ENCODE peak calls at places on chromosomes 16 and 17, in eight cellular contexts. X is HL-60, G is endodermal cell, S is astrocyte of the spinal cord, O is transverse colon, I is BE2C, P is cardiac muscle cell, Y is AG04450. N is an unnamed sample.
A peak's percentile ranks its signal among the peaks of the same experiment; 100 is the strongest.

GRCh38 chr16:89717310-89718197 is 3.1 kb downstream of the VPS9D1 start:
- DNase-seq in O (no peak), X (no peak), G (no peak), P (no peak), S (no peak), I (no peak), Y (no peak), N (no peak)

GRCh38 chr16:57109500-57110105 is 17.2 kb downstream of the CPNE2 start:
- DNase-seq in S (no peak), Y (no peak), P (no peak), G (no peak), I (no peak), X (no peak), O (no peak), N (no peak)

GRCh38 chr16:67731071-67731810 is 12.1 kb upstream of the GFOD2 start:
- DNase-seq in S (no peak), P (no peak), I (no peak), Y (no peak), O (no peak), G (no peak), X (no peak), N (no peak)

GRCh38 chr16:86952769-86953168 is 364.4 kb downstream of the C16orf95 start:
- DNase-seq in X (no peak), P (no peak), Y (no peak), G (no peak), S (peak; percentile 44), O (no peak), I (no peak), N (no peak)

GRCh38 chr16:85261205-85261604 is 148.9 kb upstream of the CIBAR2 start:
- DNase-seq in I (no peak), O (no peak), X (no peak), S (no peak), P (no peak), G (no peak), Y (no peak), N (no peak)

GRCh38 chr16:3348547-3349167 is 7.0 kb upstream of the OR2C1 start:
- DNase-seq in G (no peak), S (no peak), I (no peak), P (no peak), X (no peak), O (no peak), Y (no peak), N (no peak)

GRCh38 chr17:67433248-67433924 is 56.3 kb downstream of the PITPNC1 start:
- DNase-seq in P (no peak), S (no peak), I (no peak), Y (no peak), O (no peak), X (peak; percentile 55), G (no peak), N (no peak)

GRCh38 chr17:43338886-43339516 is 59.8 kb upstream of the ARL4D start:
- DNase-seq in X (peak; percentile 71), Y (no peak), O (peak; percentile 82), G (peak; percentile 90), I (peak; percentile 84), S (peak; percentile 44), P (peak; percentile 54), N (no peak)

GRCh38 chr17:72422505-72423285 is 301.9 kb downstream of the SOX9 start:
- DNase-seq in I (peak; percentile 87), P (peak; percentile 70), X (no peak), G (peak; percentile 70), O (peak; percentile 59), S (peak; percentile 91), Y (peak; percentile 10), N (peak; percentile 53)

GRCh38 chr17:63881935-63882601 is at the start of gene GH2:
- DNase-seq in G (peak; percentile 96), S (peak; percentile 13), I (peak; percentile 63), O (peak; percentile 50), X (peak; percentile 25), P (peak; percentile 62), Y (no peak), N (peak; percentile 13)

GRCh38 chr17:83100220-83100852 is 20.9 kb downstream of the METRNL start:
- DNase-seq in O (peak; percentile 39), X (no peak), S (no peak), G (no peak), P (no peak), Y (no peak), I (no peak), N (no peak)

DNA sequence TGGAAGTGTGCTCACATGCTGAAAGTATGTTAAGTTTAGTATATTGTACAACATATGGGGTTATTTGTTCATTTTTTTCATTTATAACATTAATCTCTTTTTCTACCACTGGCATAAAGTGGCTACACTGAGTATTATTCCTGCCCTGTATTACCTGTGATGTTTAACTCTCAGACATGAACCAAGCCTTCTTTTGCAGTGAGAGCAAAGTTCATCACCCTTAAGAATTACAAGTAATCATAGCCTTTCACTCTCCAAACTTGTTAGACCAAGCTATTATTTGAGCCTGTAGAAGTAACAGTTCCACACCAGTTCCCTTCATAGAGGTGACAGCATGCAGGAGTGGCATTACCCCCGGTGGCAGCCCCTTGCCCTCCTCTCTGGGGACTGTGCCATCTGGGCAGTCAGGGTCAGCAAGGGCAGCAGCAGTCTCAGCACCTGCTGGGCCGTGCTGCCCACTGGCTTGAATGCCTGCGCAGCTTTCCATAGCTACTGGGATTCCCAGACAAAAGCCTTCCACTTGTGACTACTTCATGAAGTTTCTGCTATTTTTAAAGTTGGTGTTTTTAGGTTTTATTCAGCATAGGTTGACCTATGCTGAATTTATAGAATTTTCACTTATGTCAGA is 71.3 kb downstream of the TMC6 start:
- DNase-seq in I (no peak), X (no peak), Y (no peak), O (no peak), S (no peak), G (no peak), P (no peak), N (no peak)
- TF ChIP-seq CTCF in I (no peak), X (no peak), Y (no peak), O (no peak), S (no peak), G (no peak), P (no peak), N (no peak)

GRCh38 chr16:12096828-12097522 is 120.4 kb downstream of the SNX29 start:
- DNase-seq in S (no peak), G (no peak), O (no peak), X (no peak), I (no peak), P (no peak), Y (no peak), N (no peak)
- H3K4me3 ChIP-seq in S (no peak overlapping the region), G (no peak overlapping the region), O (no peak overlapping the region), X (no peak overlapping the region), I (no peak overlapping the region), P (no peak overlapping the region), Y (no peak overlapping the region), N (no peak overlapping the region)

GRCh38 chr16:30417447-30418349 is 10.3 kb downstream of the ZNF771 start:
- DNase-seq in G (peak; percentile 95), O (peak; percentile 90), P (peak; percentile 96), X (peak; percentile 89), Y (peak; percentile 80), S (peak; percentile 92), I (peak; percentile 92), N (peak; percentile 73)
- TF ChIP-seq CTCF in G (peak; percentile 62), O (peak; percentile 11), P (no peak), X (no peak), Y (peak; percentile 10), S (peak; percentile 6), I (peak; percentile 43), N (no peak)

DNA sequence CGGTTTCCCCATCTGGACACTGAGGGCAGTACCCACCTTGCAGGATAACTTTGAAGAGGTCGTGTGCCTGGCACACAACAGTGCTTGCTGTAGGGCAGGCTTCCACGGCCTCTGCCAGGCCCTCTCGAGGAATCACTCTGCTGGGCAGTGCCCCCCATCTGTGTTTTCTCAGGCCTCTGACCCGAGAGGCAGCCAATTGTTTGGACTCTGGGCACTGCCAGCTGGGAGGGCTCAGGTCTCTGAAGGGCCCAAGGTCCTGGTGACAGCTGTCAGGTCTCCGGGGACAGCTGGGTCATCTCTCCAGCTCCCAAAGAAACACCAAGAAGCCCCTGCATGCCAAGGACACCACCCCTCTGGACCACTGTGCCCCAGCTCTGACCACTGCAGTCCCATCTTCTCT is 1.0 kb upstream of the RAB26 start:
- DNase-seq in P (no peak), O (no peak), X (no peak), I (no peak), Y (no peak), G (no peak), S (no peak), N (no peak)
- H3K4me3 ChIP-seq in P (no peak overlapping the region), O (no peak overlapping the region), X (no peak overlapping the region), I (no peak overlapping the region), Y (no peak overlapping the region), G (no peak overlapping the region), S (no peak overlapping the region), N (no peak overlapping the region)

GRCh38 chr16:72202014-72202413 is 30.1 kb upstream of the PMFBP1 start:
- DNase-seq in G (no peak), I (no peak), S (no peak), O (no peak), Y (no peak), X (no peak), P (no peak), N (no peak)

GRCh38 chr16:72201387-72201786 is 29.4 kb upstream of the PMFBP1 start:
- DNase-seq in S (no peak), Y (no peak), I (no peak), X (no peak), P (no peak), O (no peak), G (peak; percentile 1), N (no peak)

GRCh38 chr16:72198641-72199250 is 26.8 kb upstream of the PMFBP1 start:
- DNase-seq in I (peak; percentile 89), G (peak; percentile 67), P (no peak), Y (no peak), X (no peak), S (no peak), O (no peak), N (no peak)

GRCh38 chr16:72198021-72198420 is 26.1 kb upstream of the PMFBP1 start:
- DNase-seq in O (no peak), X (no peak), S (peak; percentile 87), G (no peak), I (peak; percentile 85), P (peak; percentile 93), Y (peak; percentile 65), N (peak; percentile 74)

DNA sequence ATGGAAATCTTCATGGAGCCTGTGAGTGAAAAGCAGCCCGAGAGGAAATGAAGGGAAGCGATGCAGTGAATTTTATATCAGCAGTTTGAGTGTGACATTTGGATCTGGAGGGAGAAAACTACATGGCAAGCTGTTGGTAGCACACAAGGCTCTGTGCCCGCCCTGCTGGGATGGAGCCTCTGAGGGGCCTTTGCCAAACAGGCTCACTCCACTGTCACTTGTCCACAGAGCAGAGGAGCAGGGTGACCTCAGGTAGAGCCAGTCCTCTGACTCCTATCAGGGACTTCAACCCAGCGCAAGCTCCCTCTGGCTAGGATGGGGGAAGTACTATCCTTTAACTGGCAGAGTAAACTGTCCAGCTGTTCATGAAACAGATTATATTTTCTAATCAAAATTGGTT is 28.0 kb upstream of the PMFBP1 start:
- DNase-seq in O (no peak), S (no peak), G (no peak), Y (no peak), P (no peak), I (peak; percentile 25), X (no peak), N (no peak)
- TF ChIP-seq CTCF in O (no peak), S (no peak), G (no peak), Y (no peak), P (no peak), I (no peak), X (no peak), N (no peak)

GRCh38 chr16:31862761-31863160 is 10.8 kb upstream of the ZNF267 start:
- DNase-seq in I (no peak), O (no peak), G (no peak), Y (no peak), S (no peak), P (no peak), X (no peak), N (no peak)
- H3K4me3 ChIP-seq in I (no peak overlapping the region), O (no peak overlapping the region), G (no peak overlapping the region), Y (no peak overlapping the region), S (no peak overlapping the region), P (no peak overlapping the region), X (no peak overlapping the region), N (no peak overlapping the region)

GRCh38 chr16:28277537-28278388 is 14.6 kb upstream of the SBK1 start:
- DNase-seq in I (peak; percentile 88), Y (peak; percentile 37), S (peak; percentile 66), P (peak; percentile 84), X (peak; percentile 74), O (peak; percentile 87), G (peak; percentile 96), N (peak; percentile 54)
- TF ChIP-seq CTCF in I (peak; percentile 91), Y (peak; percentile 91), S (peak; percentile 91), P (peak; percentile 88), X (peak; percentile 90), O (peak; percentile 97), G (peak; percentile 98), N (peak; percentile 87)

N was measured in astrocyte of the cerebellum.